ENCODE peak calls at places on chromosomes 11 and 22, in seven cellular contexts. W, T, B, M, L, D and X are unnamed samples.
A peak's percentile ranks its signal among the peaks of the same experiment; 100 is the strongest.

GRCh38 chr11:109015283-109015682 is 350.4 kb downstream of the DDX10 start:
- DNase-seq in M (no peak), W (peak; percentile 84), D (no peak), L (no peak), B (no peak), T (peak; percentile 75), X (no peak)

GRCh38 chr11:27462543-27462942 is 10.0 kb downstream of the LGR4 start:
- DNase-seq in D (no peak), M (no peak), T (peak; percentile 30), L (no peak), B (no peak), W (no peak), X (no peak)

GRCh38 chr11:123261345-123262106 is 66.5 kb upstream of the CLMP start:
- DNase-seq in B (peak; percentile 66), W (peak; percentile 76), M (peak; percentile 87), T (peak; percentile 41), D (peak; percentile 36), L (peak; percentile 91), X (peak; percentile 79)

GRCh38 chr22:46866591-46866990 is 104.1 kb downstream of the TBC1D22A start:
- DNase-seq in W (peak; percentile 87), M (no peak), B (no peak), L (no peak), T (peak; percentile 93), D (no peak), X (no peak)

GRCh38 chr22:40209945-40210485 is 32.3 kb downstream of the TNRC6B start:
- DNase-seq in L (no peak), D (no peak), B (no peak), T (no peak), W (no peak), M (no peak), X (no peak)

GRCh38 chr11:1232328-1233321 is 9.8 kb downstream of the MUC5B start:
- DNase-seq in B (no peak), D (no peak), M (peak; percentile 18), W (no peak), L (peak; percentile 50), T (no peak), X (no peak)

GRCh38 chr11:61481806-61482205 is 26.7 kb upstream of the LRRC10B start:
- DNase-seq in D (no peak), L (no peak), M (no peak), T (no peak), B (no peak), W (no peak), X (no peak)

GRCh38 chr22:41052661-41053490 is 39.5 kb upstream of the EP300 start:
- DNase-seq in L (no peak), W (peak; percentile 60), D (no peak), T (peak; percentile 73), M (no peak), B (no peak), X (no peak)

GRCh38 chr11:66592457-66593302 is at the start of the genes CCDC87 and CCS:
- DNase-seq in B (peak; percentile 100), D (peak; percentile 100), M (peak; percentile 99), W (peak; percentile 95), L (peak; percentile 99), T (peak; percentile 76), X (peak; percentile 97)

GRCh38 chr11:64265176-64266160 is 14.1 kb downstream of the PLCB3 start:
- DNase-seq in T (no peak), B (no peak), D (no peak), W (no peak), L (no peak), M (no peak), X (no peak)

GRCh38 chr22:24392218-24392931 is 35.0 kb upstream of the ADORA2A start:
- DNase-seq in W (no peak), T (no peak), D (no peak), M (no peak), L (no peak), B (no peak), X (no peak)

GRCh38 chr11:70493089-70493474 is 94.8 kb downstream of the CTTN start:
- DNase-seq in D (no peak), T (no peak), B (no peak), L (peak; percentile 26), M (no peak), W (no peak), X (no peak)

GRCh38 chr22:19059481-19060278 is 62.5 kb downstream of the DGCR2 start:
- DNase-seq in T (no peak), W (no peak), B (no peak), M (no peak), D (no peak), L (peak; percentile 58), X (no peak)

GRCh38 chr11:8011981-8012444 is 24.9 kb downstream of the EIF3F start:
- DNase-seq in T (peak; percentile 94), B (no peak), L (no peak), D (no peak), M (no peak), W (peak; percentile 88), X (no peak)